ENCODE peak calls at places on chromosomes 2 and 18, in nine cellular contexts. C, M, N, T, K, S, O, L and U are unnamed samples.
A peak's percentile ranks its signal among the peaks of the same experiment; 100 is the strongest.

GRCh38 chr2:161625314-161625919 is 1.2 kb downstream of the SLC4A10 start:
- DNase-seq in S (no peak), M (peak; percentile 69), K (no peak), C (no peak), T (peak; percentile 9), O (no peak), N (peak; percentile 9), L (no peak), U (no peak)

GRCh38 chr18:51017140-51017874 is 12.7 kb upstream of the SMAD4 start:
- DNase-seq in M (peak; percentile 25), T (no peak), C (no peak), N (no peak), S (no peak), K (no peak), L (no peak), O (no peak), U (no peak)

GRCh38 chr2:62814132-62814531 is 108.6 kb downstream of the EHBP1 start:
- DNase-seq in L (no peak), C (no peak), T (no peak), K (no peak), O (no peak), S (no peak), N (peak; percentile 39), M (no peak), U (no peak)

GRCh38 chr2:215920244-215921100 is 92.9 kb downstream of the MREG start:
- DNase-seq in M (peak; percentile 91), O (peak; percentile 56), N (peak; percentile 75), S (peak; percentile 31), T (peak; percentile 59), C (no peak), L (no peak), K (peak; percentile 76), U (peak; percentile 25)

GRCh38 chr2:61016392-61017002 is 1.0 kb upstream of the PEX13 start:
- DNase-seq in N (no peak), O (no peak), S (no peak), L (no peak), M (no peak), K (no peak), C (no peak), T (peak; percentile 74), U (no peak)

GRCh38 chr18:56770873-56771272 is 119.7 kb downstream of the WDR7 start:
- DNase-seq in L (no peak), N (no peak), K (no peak), C (no peak), O (no peak), T (no peak), S (no peak), M (no peak), U (no peak)

GRCh38 chr2:120473522-120474271 is 127.8 kb downstream of the INHBB start:
- DNase-seq in K (no peak), C (no peak), L (no peak), O (no peak), M (no peak), T (no peak), S (no peak), N (no peak), U (no peak)

GRCh38 chr2:88857951-88858406 is 166.5 kb downstream of the RPIA start:
- DNase-seq in S (no peak), N (peak; percentile 80), K (peak; percentile 60), T (no peak), M (no peak), O (no peak), L (no peak), C (no peak), U (no peak)

GRCh38 chr2:19738707-19739106 is 163.1 kb downstream of the TTC32 start:
- DNase-seq in O (no peak), K (no peak), C (no peak), N (no peak), T (no peak), M (no peak), L (no peak), S (no peak), U (no peak)

GRCh38 chr2:101759162-101759561 is 61.7 kb downstream of the MAP4K4 start:
- DNase-seq in N (no peak), O (no peak), C (no peak), K (peak; percentile 54), M (no peak), S (peak; percentile 23), L (no peak), T (no peak), U (no peak)

GRCh38 chr2:112201706-112202430 is 53.0 kb downstream of the ZC3H8 start:
- DNase-seq in K (no peak), S (no peak), C (no peak), T (no peak), N (no peak), O (no peak), L (no peak), M (peak; percentile 18), U (no peak)